ENCODE peak calls at places on chromosomes 12 and 14, in seven cellular contexts. H is IMR-90, C is H9, M is mesendoderm, J is neuronal stem cell, V is H1, X is trophoblast cell. T is an unnamed sample.

GRCh38 chr12:67592228-67593011 is 56.1 kb upstream of the DYRK2 start:
- DNase-seq in H (peak; percentile 51), M (no peak), X (peak; percentile 34), V (no peak), J (no peak), C (no peak), T (peak; percentile 75)

GRCh38 chr14:68810173-68811153 is 17.6 kb upstream of the ZFP36L1 start:
- DNase-seq in V (no peak), C (no peak), J (no peak), H (no peak), X (no peak), M (no peak), T (no peak)

GRCh38 chr12:85076688-85077430 is 40.7 kb downstream of the LRRIQ1 start:
- DNase-seq in H (peak; percentile 92), M (peak; percentile 84), X (peak; percentile 66), V (no peak), J (peak; percentile 41), C (no peak), T (peak; percentile 78)

GRCh38 chr12:39404000-39404399 is 38.9 kb downstream of the KIF21A start:
- DNase-seq in C (no peak), V (no peak), X (peak; percentile 59), M (no peak), J (no peak), H (no peak), T (no peak)

GRCh38 chr12:48128800-48129199 is 9.6 kb downstream of the PFKM start:
- DNase-seq in H (peak; percentile 77), X (no peak), V (no peak), J (no peak), C (no peak), M (peak; percentile 4), T (peak; percentile 25)

GRCh38 chr14:64704743-64705405 is 650 bp downstream of the PLEKHG3 start:
- DNase-seq in C (no peak), X (peak; percentile 50), V (no peak), J (no peak), M (peak; percentile 39), H (peak; percentile 15), T (peak; percentile 56)

GRCh38 chr12:3379079-3379478 is 111.9 kb upstream of the PRMT8 start:
- DNase-seq in H (no peak), J (no peak), X (no peak), M (no peak), V (no peak), C (no peak), T (no peak)

GRCh38 chr12:76688001-76688400 is 75.9 kb upstream of the ZDHHC17 start:
- DNase-seq in V (no peak), H (peak; percentile 51), J (no peak), C (no peak), X (no peak), M (no peak), T (no peak)

GRCh38 chr14:21476526-21476924 is 234 bp downstream of the RAB2B start:
- DNase-seq in X (no peak), J (no peak), M (no peak), C (no peak), V (no peak), H (no peak), T (peak; percentile 84)

GRCh38 chr14:93959239-93960107 is 16.9 kb downstream of the ASB2 start:
- DNase-seq in M (peak; percentile 92), H (peak; percentile 95), X (peak; percentile 98), C (peak; percentile 83), V (peak; percentile 61), J (no peak), T (peak; percentile 95)

GRCh38 chr14:61662437-61663311 is 32.6 kb upstream of the HIF1A start:
- DNase-seq in H (peak; percentile 75), M (peak; percentile 68), C (no peak), X (peak; percentile 65), J (no peak), V (no peak), T (peak; percentile 83)

GRCh38 chr12:11743748-11744147 is 94.3 kb downstream of the ETV6 start:
- DNase-seq in J (no peak), C (peak; percentile 63), M (peak; percentile 74), X (no peak), H (no peak), V (no peak), T (no peak)

GRCh38 chr12:81162725-81163124 is 84.8 kb downstream of the ACSS3 start:
- DNase-seq in V (no peak), X (no peak), C (peak; percentile 27), H (no peak), J (no peak), M (no peak), T (no peak)

GRCh38 chr14:94392510-94392935 is 4.1 kb upstream of the SERPINA1 start:
- DNase-seq in M (peak; percentile 41), C (no peak), X (peak; percentile 36), J (no peak), H (peak; percentile 65), V (no peak), T (no peak)

GRCh38 chr12:60992087-60992486 is 1268.1 kb upstream of the USP15 start:
- DNase-seq in X (no peak), M (no peak), V (no peak), C (no peak), J (no peak), H (no peak), T (no peak)

GRCh38 chr12:77578471-77579262 is 252.0 kb upstream of the NAV3 start:
- DNase-seq in X (no peak), M (no peak), C (no peak), V (no peak), H (peak; percentile 66), J (no peak), T (peak; percentile 24)

GRCh38 chr12:116774020-116774419 is 35.9 kb downstream of the RNFT2 start:
- DNase-seq in C (no peak), H (no peak), V (no peak), X (no peak), J (no peak), M (no peak), T (no peak)

GRCh38 chr12:116771651-116772050 is 33.5 kb downstream of the RNFT2 start:
- DNase-seq in J (no peak), H (peak; percentile 8), V (no peak), C (no peak), M (peak; percentile 23), X (no peak), T (no peak)

DNA sequence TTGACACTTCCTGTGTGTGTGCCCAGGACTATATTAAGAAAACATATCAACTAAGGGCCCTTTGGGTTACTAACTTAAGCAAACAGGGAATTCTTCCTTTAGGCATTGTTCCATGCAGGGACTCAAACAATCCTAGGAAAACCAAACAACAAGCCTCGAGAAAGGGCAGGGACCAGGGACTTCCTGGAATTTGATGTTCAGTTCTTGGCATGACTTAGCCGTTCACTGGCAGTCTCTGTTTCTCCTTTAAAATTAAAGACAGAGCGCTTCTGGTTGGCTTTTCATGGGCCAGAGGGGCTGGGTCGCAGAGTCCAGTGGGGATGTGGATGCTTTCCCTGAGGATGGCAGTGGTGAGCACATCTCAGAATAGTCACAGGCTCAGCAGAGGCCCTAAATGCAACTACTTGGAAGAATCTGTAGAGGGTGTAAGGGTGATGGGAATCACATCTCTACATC is 35.2 kb downstream of the RNFT2 start:
- DNase-seq in C (peak; percentile 55), V (no peak), J (no peak), X (peak; percentile 5), H (no peak), M (peak; percentile 68), T (no peak)
- H4K8ac ChIP-seq in C (no peak overlapping the region), V (no peak overlapping the region), J (no peak overlapping the region), X (no peak overlapping the region), H (no peak overlapping the region), M (no peak overlapping the region), T (no peak overlapping the region)

GRCh38 chr12:91892081-91892855 is 253.4 kb downstream of the BTG1 start:
- DNase-seq in V (no peak), H (no peak), J (no peak), C (no peak), M (peak; percentile 16), X (no peak), T (no peak)

GRCh38 chr12:91890742-91891141 is 254.9 kb downstream of the BTG1 start:
- DNase-seq in C (no peak), H (peak; percentile 8), V (no peak), J (no peak), X (peak; percentile 36), M (no peak), T (no peak)

GRCh38 chr12:91887957-91888356 is 257.7 kb downstream of the BTG1 start:
- DNase-seq in C (no peak), M (no peak), H (no peak), J (no peak), X (no peak), V (no peak), T (no peak)

GRCh38 chr12:91889059-91889458 is 256.6 kb downstream of the BTG1 start:
- DNase-seq in H (no peak), X (peak; percentile 19), V (no peak), M (no peak), C (no peak), J (no peak), T (no peak)

GRCh38 chr12:91889970-91890369 is 255.7 kb downstream of the BTG1 start:
- DNase-seq in C (no peak), M (no peak), V (no peak), J (no peak), X (no peak), H (no peak), T (no peak)
- H4K8ac ChIP-seq in C (no peak overlapping the region), M (no peak overlapping the region), V (no peak overlapping the region), J (no peak overlapping the region), X (no peak overlapping the region), H (no peak overlapping the region), T (no peak overlapping the region)

DNA sequence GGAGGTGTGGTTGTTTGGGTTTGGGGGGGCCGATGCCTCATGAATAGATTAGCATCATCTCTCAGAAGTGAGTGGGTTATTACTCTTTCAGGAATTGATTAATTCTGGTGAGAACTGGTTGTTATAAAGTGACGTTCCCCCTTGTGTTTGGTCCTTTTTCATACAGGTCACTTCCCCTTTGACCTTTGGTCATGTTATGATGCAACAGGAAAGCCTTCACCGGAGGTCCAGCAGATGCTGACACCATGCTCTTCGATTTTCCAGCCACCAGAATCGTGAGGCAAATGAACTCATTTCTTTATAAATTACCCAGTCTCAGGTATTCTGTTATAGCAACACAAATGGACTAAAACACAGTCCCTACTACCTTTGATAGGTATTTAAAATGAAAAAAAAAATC is 439.4 kb downstream of the NELL2 start:
- DNase-seq in X (no peak), V (no peak), M (no peak), H (no peak), C (no peak), J (no peak), T (no peak)
- H4K8ac ChIP-seq in X (no peak overlapping the region), V (no peak overlapping the region), M (no peak overlapping the region), H (no peak overlapping the region), C (no peak overlapping the region), J (no peak overlapping the region), T (no peak overlapping the region)

GRCh38 chr14:76918751-76919421 is 92.7 kb downstream of the LRRC74A start:
- DNase-seq in J (no peak), H (peak; percentile 99), C (peak; percentile 78), M (peak; percentile 94), X (peak; percentile 95), V (no peak), T (peak; percentile 99)
- H4K8ac ChIP-seq in J (no peak overlapping the region), H (peak overlapping the region; percentile 85), C (no peak overlapping the region), M (no peak overlapping the region), X (peak overlapping the region; percentile 74), V (peak overlapping the region; percentile 60), T (peak overlapping the region; percentile 96)

GRCh38 chr12:118655588-118655987 is 279.2 kb downstream of the SUDS3 start:
- DNase-seq in J (no peak), X (no peak), C (no peak), M (no peak), H (no peak), V (no peak), T (no peak)
- H4K8ac ChIP-seq in J (no peak overlapping the region), X (no peak overlapping the region), C (no peak overlapping the region), M (no peak overlapping the region), H (no peak overlapping the region), V (no peak overlapping the region), T (no peak overlapping the region)